ENCODE peak calls at places on chromosome 21, in four cellular contexts. J is NCI-H1105; Y is activated CD4-positive, alpha-beta T cell treated with anti-CD3 and anti-CD28 coated beads, Interleukin-2, amount 50 U/mL, for 1 hour; R is stimulated activated CD8-positive, alpha-beta memory T cell treated with anti-CD3 and anti-CD28 coated beads, Interleukin-7, amount 100 ng/mL, for 1 hour. W is an unnamed sample.

GRCh38 chr21:26756491-26757159 is 88.6 kb downstream of the ADAMTS1 start:
- DNase-seq in J (no peak), Y (no peak), R (no peak), W (no peak)

GRCh38 chr21:45709696-45710268 is 66.3 kb downstream of the PCBP3 start:
- DNase-seq in J (no peak), Y (no peak), R (no peak), W (no peak)

GRCh38 chr21:42022906-42023305 is 12.7 kb upstream of the ZBTB21 start:
- DNase-seq in J (no peak), Y (no peak), R (no peak), W (no peak)

GRCh38 chr21:20083336-20083735 is 914.9 kb upstream of the NCAM2 start:
- DNase-seq in J (no peak), Y (no peak), R (no peak), W (no peak)

GRCh38 chr21:46007498-46007868 is 25.9 kb downstream of the COL6A1 start:
- DNase-seq in J (no peak), Y (no peak), R (no peak), W (no peak)

GRCh38 chr21:38804617-38805281 is 980 bp upstream of the ETS2 start:
- DNase-seq in J (peak; percentile 70), Y (no peak), R (no peak), W (peak; percentile 6)

GRCh38 chr21:38165466-38166213 is 91.2 kb upstream of the KCNJ15 start:
- DNase-seq in J (no peak), Y (no peak), R (no peak), W (no peak)

GRCh38 chr21:15221799-15222386 is 157.1 kb upstream of the NRIP1 start:
- DNase-seq in J (no peak), Y (no peak), R (no peak), W (no peak)

GRCh38 chr21:31198575-31198974 is 145.5 kb downstream of the TIAM1 start:
- DNase-seq in J (peak; percentile 38), Y (no peak), R (no peak), W (no peak)

GRCh38 chr21:44657635-44658183 is at the start of gene KRTAP12-3:
- DNase-seq in J (no peak), Y (peak; percentile 64), R (no peak), W (no peak)